ENCODE peak calls at places on chromosome 3, in eight cellular contexts. N, Y, D, C, T, W, I and L are unnamed samples.

GRCh38 chr3:147364771-147365170 is 41.6 kb downstream of the ZIC4 start:
- DNase-seq in N (no peak), Y (no peak), D (no peak), C (no peak), T (no peak), W (no peak), I (no peak), L (no peak)

GRCh38 chr3:161339517-161340500 is 31.5 kb downstream of the SPTSSB start:
- DNase-seq in N (no peak), Y (no peak), D (no peak), C (no peak), T (no peak), W (no peak), I (no peak), L (no peak)

GRCh38 chr3:65915477-65915876 is 123.2 kb downstream of the MAGI1 start:
- DNase-seq in N (no peak), Y (peak), D (no peak), C (no peak), T (no peak), W (no peak), I (no peak), L (no peak)

GRCh38 chr3:47007482-47008257 is 28.2 kb downstream of the NBEAL2 start:
- DNase-seq in N (peak), Y (no peak), D (no peak), C (no peak), T (peak), W (peak), I (no peak), L (no peak)

GRCh38 chr3:18704326-18704725 is 279.2 kb upstream of the SATB1 start:
- DNase-seq in N (no peak), Y (no peak), D (no peak), C (no peak), T (no peak), W (no peak), I (no peak), L (no peak)

GRCh38 chr3:43394071-43394501 is 107.7 kb downstream of the SNRK start:
- DNase-seq in N (peak), Y (no peak), D (no peak), C (peak), T (peak), W (peak), I (no peak), L (peak)

GRCh38 chr3:64184621-64185020 is 40.6 kb downstream of the PRICKLE2 start:
- DNase-seq in N (no peak), Y (no peak), D (no peak), C (no peak), T (no peak), W (no peak), I (no peak), L (no peak)

GRCh38 chr3:197394464-197395321 is 96.3 kb upstream of the DLG1 start:
- DNase-seq in N (no peak), Y (no peak), D (no peak), C (no peak), T (peak), W (no peak), I (peak), L (peak)

GRCh38 chr3:108088697-108089096 is 2.1 kb downstream of the CD47 start:
- DNase-seq in N (no peak), Y (no peak), D (no peak), C (no peak), T (no peak), W (no peak), I (no peak), L (no peak)

GRCh38 chr3:60756636-60757035 is 494.6 kb downstream of the FHIT start:
- DNase-seq in N (no peak), Y (no peak), D (no peak), C (no peak), T (no peak), W (no peak), I (peak), L (no peak)

GRCh38 chr3:195015021-195015420 is 255.9 kb downstream of the XXYLT1 start:
- DNase-seq in N (no peak), Y (no peak), D (no peak), C (no peak), T (no peak), W (no peak), I (no peak), L (no peak)

GRCh38 chr3:43062556-43063040 is 43.3 kb downstream of the POMGNT2 start:
- DNase-seq in N (no peak), Y (no peak), D (no peak), C (peak), T (no peak), W (peak), I (no peak), L (no peak)